ENCODE peak calls at places on chromosomes 5 and 9, in six cellular contexts. P is HCT116, L is HepG2, J is K562, M is NT2/D1, V is H1. D is an unnamed sample.

GRCh38 chr5:135995979-135996378 is 32.8 kb upstream of the TGFBI start:
- DNase-seq in L (no peak), V (no peak), M (no peak), J (no peak), P (no peak), D (no peak)

GRCh38 chr5:51977014-51977413 is 593.8 kb downstream of the ISL1 start:
- DNase-seq in J (no peak), M (no peak), V (no peak), P (no peak), L (no peak), D (no peak)

GRCh38 chr5:105898183-105898582 is 1772.6 kb downstream of the EFNA5 start:
- DNase-seq in J (no peak), V (no peak), P (no peak), M (no peak), L (no peak), D (no peak)

GRCh38 chr9:90444609-90445008 is 198.0 kb downstream of the DIRAS2 start:
- DNase-seq in J (no peak), P (no peak), V (no peak), L (no peak), M (no peak), D (no peak)

GRCh38 chr9:36314740-36315139 is 56.5 kb upstream of the GNE start:
- DNase-seq in V (no peak), P (no peak), J (no peak), L (no peak), M (no peak), D (no peak)

GRCh38 chr5:157607371-157608161 is 32.0 kb upstream of the ADAM19 start:
- DNase-seq in P (peak), L (no peak), J (no peak), M (no peak), V (no peak), D (no peak)

GRCh38 chr5:83473344-83474169 is 2.0 kb downstream of the VCAN start:
- DNase-seq in P (peak), V (peak), L (no peak), J (peak), M (peak), D (peak)

GRCh38 chr5:73918791-73919221 is 292.8 kb downstream of the ARHGEF28 start:
- DNase-seq in P (no peak), V (no peak), L (no peak), M (no peak), J (no peak), D (no peak)

GRCh38 chr9:83197611-83198010 is 134.7 kb upstream of the RASEF start:
- DNase-seq in L (no peak), M (no peak), P (no peak), V (no peak), J (no peak), D (no peak)

GRCh38 chr9:5612187-5612535 is 16.7 kb upstream of the RIC1 start:
- DNase-seq in P (no peak), L (no peak), V (no peak), J (no peak), M (no peak), D (no peak)

GRCh38 chr5:123214193-123214592 is 125.2 kb downstream of the PRDM6 start:
- DNase-seq in J (no peak), V (no peak), P (no peak), L (no peak), M (no peak), D (no peak)

GRCh38 chr9:4600363-4600762 is 61.7 kb upstream of the PLPP6 start:
- DNase-seq in L (no peak), V (no peak), J (no peak), M (no peak), P (no peak), D (no peak)

GRCh38 chr9:129401623-129402340 is 219.1 kb downstream of the C9orf50 start:
- DNase-seq in L (no peak), J (peak), P (no peak), M (no peak), V (no peak), D (no peak)

GRCh38 chr9:22118810-22119479 is 109.8 kb upstream of the CDKN2B start:
- DNase-seq in V (no peak), P (no peak), L (no peak), J (no peak), M (no peak), D (no peak)

GRCh38 chr5:139823757-139824355 is 28.2 kb downstream of the PSD2 start:
- DNase-seq in J (no peak), V (no peak), M (no peak), P (no peak), L (no peak), D (no peak)

GRCh38 chr5:176535655-176536131 is 1.5 kb downstream of the RNF44 start:
- DNase-seq in J (peak), V (no peak), M (no peak), L (peak), P (no peak), D (no peak)

GRCh38 chr5:67427745-67428298 is 231.2 kb upstream of the CD180 start:
- DNase-seq in L (no peak), M (no peak), V (no peak), P (no peak), J (no peak), D (no peak)

GRCh38 chr9:96617439-96618185 is 2.0 kb downstream of the CDC14B start:
- DNase-seq in J (no peak), P (no peak), M (no peak), V (no peak), L (no peak), D (no peak)

GRCh38 chr5:180591249-180591887 is at the start of gene SCGB3A1:
- DNase-seq in V (peak), L (no peak), J (no peak), P (no peak), M (no peak), D (no peak)

GRCh38 chr9:133955821-133956411 is 36.2 kb downstream of the VAV2 start:
- DNase-seq in P (no peak), M (peak), L (no peak), J (no peak), V (peak), D (no peak)

GRCh38 chr5:179192185-179192890 is 132.2 kb downstream of the ZNF354C start:
- DNase-seq in V (no peak), L (no peak), J (no peak), M (no peak), P (no peak), D (no peak)

GRCh38 chr5:38994329-38994927 is 79.8 kb downstream of the RICTOR start:
- DNase-seq in L (peak), V (no peak), J (peak), P (peak), M (peak), D (no peak)

GRCh38 chr9:108835831-108836230 is 20.0 kb downstream of the ACTL7B start:
- DNase-seq in V (no peak), P (no peak), M (no peak), J (no peak), L (no peak), D (no peak)

GRCh38 chr5:76673125-76673524 is 42.8 kb upstream of the F2R start:
- DNase-seq in J (no peak), P (no peak), V (no peak), L (peak), M (no peak), D (no peak)

GRCh38 chr9:109448223-109448622 is 49.9 kb downstream of the PTPN3 start:
- DNase-seq in L (no peak), J (no peak), V (no peak), P (no peak), M (no peak), D (no peak)

DNA sequence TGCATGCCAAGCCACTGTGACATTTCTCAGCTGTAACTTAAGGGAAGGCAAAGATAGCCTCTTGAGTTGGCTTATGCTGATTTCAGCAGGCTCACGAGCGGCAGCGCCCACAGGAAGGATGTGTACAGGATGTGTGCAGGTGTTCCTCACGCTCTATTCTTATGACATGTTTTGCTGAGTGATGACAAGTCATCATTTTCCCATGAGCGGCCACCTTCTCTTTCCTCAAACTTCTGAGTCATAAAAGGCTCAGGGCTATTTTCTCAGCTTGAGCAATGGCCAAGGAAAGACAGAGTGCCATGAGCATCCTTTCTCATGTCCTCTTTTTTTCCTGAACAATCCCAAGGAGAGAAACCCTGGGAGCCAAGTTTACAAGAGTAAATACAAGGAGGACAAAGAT is 365.9 kb downstream of the PLK2 start:
- DNase-seq in L (no peak), M (no peak), V (no peak), J (no peak), P (no peak), D (peak)
- TF ChIP-seq ZNF274 in L (no peak), M (no peak), V (no peak), J (no peak), P (no peak), D (no peak)

GRCh38 chr5:5645891-5646290 is 223.4 kb downstream of the ICE1 start:
- DNase-seq in L (no peak), M (no peak), J (no peak), P (no peak), V (no peak), D (no peak)

GRCh38 chr5:5644249-5644648 is 221.8 kb downstream of the ICE1 start:
- DNase-seq in M (no peak), J (no peak), P (no peak), L (no peak), V (no peak), D (no peak)

GRCh38 chr5:5648694-5649093 is 226.2 kb downstream of the ICE1 start:
- DNase-seq in J (no peak), L (no peak), P (no peak), V (no peak), M (no peak), D (no peak)

GRCh38 chr5:5643481-5643880 is 221.0 kb downstream of the ICE1 start:
- DNase-seq in L (no peak), P (no peak), J (no peak), M (no peak), V (no peak), D (no peak)

DNA sequence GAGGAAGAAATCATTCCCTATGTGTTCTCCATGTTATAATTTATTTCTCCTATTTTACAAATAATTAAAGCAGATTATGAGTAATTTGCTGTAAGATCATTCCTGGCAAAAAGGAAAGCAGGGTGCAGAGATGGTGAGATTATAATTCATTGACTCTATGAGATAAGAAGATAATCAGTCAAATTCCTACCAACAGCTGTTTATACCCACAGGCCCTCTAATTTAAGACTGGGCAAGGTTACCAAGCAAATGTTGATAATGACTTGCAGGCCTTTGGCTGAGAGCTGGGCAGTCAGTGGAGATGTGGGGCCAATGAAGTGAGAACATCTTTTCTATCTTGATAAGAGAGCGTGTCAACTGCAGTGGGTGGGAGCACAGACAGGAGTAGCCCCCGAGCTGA is 222.7 kb downstream of the ICE1 start:
- DNase-seq in J (no peak), P (no peak), L (no peak), V (no peak), M (no peak), D (no peak)
- TF ChIP-seq ZNF274 in J (no peak), P (no peak), L (no peak), V (no peak), M (no peak), D (no peak)

DNA sequence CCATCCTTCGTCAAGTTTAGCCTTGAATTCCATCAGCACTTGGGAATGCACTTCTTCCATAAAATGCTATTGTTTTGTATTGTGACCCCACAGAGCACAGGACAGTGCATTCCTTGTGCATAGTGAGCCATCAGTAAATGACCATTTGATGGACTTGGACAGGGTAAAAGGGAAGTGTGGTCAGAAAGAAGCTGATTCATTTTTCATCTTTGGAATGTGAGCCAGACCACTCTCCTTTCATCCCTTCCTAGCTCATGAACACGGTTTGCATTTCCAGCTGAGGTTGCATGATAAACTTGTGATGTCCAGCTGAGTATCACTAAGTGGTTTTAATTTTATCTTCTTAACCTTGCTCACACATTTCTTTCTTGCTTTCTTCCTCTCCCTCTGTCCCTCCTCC is 101.4 kb downstream of the NUDT12 start:
- DNase-seq in P (peak), J (no peak), L (no peak), M (no peak), V (no peak), D (no peak)
- TF ChIP-seq ZNF274 in P (no peak), J (no peak), L (no peak), M (no peak), V (no peak), D (no peak)

DNA sequence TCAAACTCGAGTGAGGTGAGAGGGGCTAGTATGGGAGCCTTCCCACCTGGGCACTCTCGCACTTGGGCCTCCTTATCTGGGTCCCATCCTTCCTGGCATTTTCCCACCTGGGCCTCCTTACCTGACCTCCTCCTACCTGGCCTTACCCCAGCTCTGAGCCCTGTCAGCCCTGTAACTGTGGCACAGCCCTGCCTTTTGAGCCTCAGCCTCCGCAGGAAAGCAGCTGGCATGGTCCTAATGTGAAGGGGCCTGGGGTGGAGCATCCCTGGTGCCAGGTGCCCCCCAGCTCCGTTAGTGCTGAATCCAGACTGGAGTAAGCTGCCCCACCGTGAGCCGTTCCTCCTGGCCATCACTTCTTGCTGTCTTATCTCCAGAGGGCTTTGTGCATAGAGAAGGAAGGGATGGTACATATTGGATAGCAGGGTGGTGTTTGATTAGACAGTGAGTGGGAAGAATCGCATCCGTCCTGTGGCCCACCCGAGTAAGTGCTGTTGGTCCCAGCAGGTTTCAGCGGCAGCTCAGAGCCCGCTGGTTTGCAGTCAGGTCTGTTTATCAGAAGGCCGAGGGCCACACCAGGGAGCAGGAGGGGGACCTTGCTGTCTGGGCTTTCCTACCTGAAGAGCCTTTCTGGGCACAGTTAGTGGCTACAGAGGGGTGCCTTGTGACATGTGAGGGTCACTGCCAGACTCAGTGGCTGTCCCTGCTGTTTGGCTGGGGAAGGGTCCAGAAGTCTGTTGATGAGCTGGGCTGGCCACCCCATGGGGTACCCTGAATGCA is 76.5 kb downstream of the WNK2 start:
- DNase-seq in J (no peak), P (no peak), L (no peak), V (peak), M (no peak), D (no peak)
- TF ChIP-seq ZNF274 in J (no peak), P (no peak), L (no peak), V (no peak), M (no peak), D (no peak)

GRCh38 chr5:114179134-114179533 is 182.7 kb upstream of the KCNN2 start:
- DNase-seq in P (no peak), L (no peak), V (no peak), J (no peak), M (no peak), D (no peak)

GRCh38 chr5:114185274-114185673 is 176.6 kb upstream of the KCNN2 start:
- DNase-seq in M (no peak), L (no peak), J (no peak), V (no peak), P (no peak), D (no peak)

GRCh38 chr5:114184006-114184405 is 177.9 kb upstream of the KCNN2 start:
- DNase-seq in P (no peak), M (no peak), J (no peak), L (no peak), V (no peak), D (no peak)
- TF ChIP-seq ZNF274 in P (no peak), M (no peak), J (no peak), L (no peak), V (no peak), D (no peak)

DNA sequence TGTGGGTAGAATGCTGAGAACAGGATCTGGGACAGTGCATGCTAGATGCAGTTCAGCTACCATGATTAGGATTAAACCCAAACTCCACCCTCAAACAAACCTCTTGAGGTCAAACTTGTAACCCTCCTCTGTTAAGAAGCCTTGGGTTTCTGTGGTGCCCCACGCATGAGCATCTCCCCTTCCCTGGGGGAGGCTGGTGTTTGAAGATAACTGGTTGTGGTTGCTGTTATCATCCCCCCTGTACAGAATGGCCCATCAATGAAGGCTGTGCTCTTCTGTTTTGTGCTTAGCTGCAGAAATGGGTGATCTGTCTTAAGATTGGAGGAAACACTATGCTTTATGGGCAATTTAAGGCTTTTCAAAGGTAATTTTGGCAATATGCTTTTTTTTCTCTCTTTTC is 4.4 kb upstream of the DAB2IP start:
- DNase-seq in M (no peak), L (no peak), V (no peak), J (peak), P (no peak), D (no peak)
- TF ChIP-seq ZNF274 in M (no peak), L (no peak), V (no peak), J (no peak), P (no peak), D (no peak)

GRCh38 chr5:167634432-167634831 is 657.0 kb upstream of the WWC1 start:
- DNase-seq in J (no peak), P (no peak), M (no peak), V (no peak), L (no peak), D (no peak)
- TF ChIP-seq ZNF274 in J (no peak), P (no peak), M (no peak), V (no peak), L (no peak), D (no peak)

GRCh38 chr5:141514330-141515111 is 25.6 kb downstream of the PCDHGC5 start:
- DNase-seq in L (no peak), M (no peak), P (no peak), V (no peak), J (no peak), D (no peak)

GRCh38 chr5:141515141-141515540 is 26.3 kb downstream of the PCDHGC5 start:
- DNase-seq in J (no peak), L (no peak), M (no peak), V (no peak), P (no peak), D (no peak)

GRCh38 chr5:141512390-141513020 is 23.6 kb downstream of the PCDHGC5 start:
- DNase-seq in P (peak), J (peak), L (peak), V (peak), M (peak), D (no peak)

GRCh38 chr5:141513021-141513626 is 24.2 kb downstream of the PCDHGC5 start:
- DNase-seq in P (no peak), V (peak), J (no peak), L (no peak), M (no peak), D (no peak)

DNA sequence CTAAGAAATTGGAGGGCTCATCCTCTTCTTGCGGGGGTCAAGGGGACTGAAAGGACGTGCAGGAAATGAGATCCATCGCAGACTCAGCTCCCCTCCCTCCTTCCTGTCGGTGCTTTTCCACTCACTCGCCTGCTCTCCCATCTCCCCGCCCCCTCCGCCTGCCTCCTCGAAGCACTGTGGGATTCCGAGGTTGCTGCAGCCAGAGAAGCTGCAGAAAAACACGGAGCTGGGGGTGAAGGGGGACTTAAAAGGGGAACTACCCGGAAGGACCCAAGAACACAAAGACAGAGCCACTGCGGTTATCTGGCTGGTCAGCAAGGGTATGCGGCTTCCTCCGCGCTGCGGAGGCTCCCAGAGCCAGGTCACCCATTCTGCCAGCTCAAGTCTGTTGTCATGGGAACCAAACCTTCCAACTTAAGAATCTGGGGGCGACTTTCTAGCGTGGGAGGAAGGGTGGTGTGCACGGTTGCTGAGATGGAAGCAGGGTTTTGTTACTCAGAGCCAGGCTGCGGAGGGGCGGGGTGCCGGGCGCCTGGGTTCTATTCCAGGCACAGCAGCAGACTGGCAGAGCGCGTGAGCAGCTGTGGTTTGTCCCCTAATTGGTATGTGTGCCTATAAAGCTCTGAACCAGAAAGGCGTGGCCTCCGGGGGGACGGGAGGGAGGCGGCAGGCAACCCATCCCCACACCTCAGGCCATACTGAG is 24.9 kb downstream of the PCDHGC5 start:
- DNase-seq in M (no peak), L (no peak), V (peak), P (no peak), J (no peak), D (peak)
- TF ChIP-seq ZNF274 in M (no peak), L (no peak), V (no peak), P (no peak), J (no peak), D (no peak)